ENCODE peak calls at places on chromosome X, in five cellular contexts. G is MCF 10A; Z is adrenal gland; S is CD4-positive, alpha-beta T cell; J is A549. C is an unnamed sample.

GRCh38 chrX:78514852-78515251 is 144.3 kb downstream of the RTL3 start:
- DNase-seq in S (no peak), J (no peak), G (peak), Z (no peak), C (no peak)

GRCh38 chrX:102712216-102712966 is at the start of gene GPRASP2:
- DNase-seq in S (no peak), J (peak), Z (peak), G (peak), C (peak)

GRCh38 chrX:54891573-54891972 is 29.1 kb upstream of the TRO start:
- DNase-seq in G (peak), J (peak), Z (peak), S (peak), C (peak)

GRCh38 chrX:86724277-86724676 is 576.0 kb downstream of the DACH2 start:
- DNase-seq in S (no peak), J (no peak), G (no peak), Z (no peak), C (no peak)

GRCh38 chrX:140157143-140157542 is 191.8 kb upstream of the CXorf66 start:
- DNase-seq in J (no peak), G (no peak), S (no peak), Z (no peak), C (no peak)

GRCh38 chrX:116284383-116284782 is 113.8 kb downstream of the AGTR2 start:
- DNase-seq in Z (no peak), J (peak), G (peak), S (no peak), C (no peak)

GRCh38 chrX:3962511-3963350 is 249.3 kb upstream of the PRKX start:
- DNase-seq in S (no peak), G (peak), Z (no peak), J (peak), C (no peak)

GRCh38 chrX:29487214-29487613 is 728.1 kb upstream of the MAGEB2 start:
- DNase-seq in Z (no peak), G (no peak), J (no peak), S (no peak), C (no peak)

GRCh38 chrX:34658316-34658715 is 1.2 kb upstream of the TMEM47 start:
- DNase-seq in J (no peak), S (no peak), Z (no peak), G (no peak), C (no peak)

GRCh38 chrX:68261060-68261672 is 172.1 kb downstream of the OPHN1 start:
- DNase-seq in Z (no peak), J (no peak), S (no peak), G (peak), C (no peak)

GRCh38 chrX:46571423-46572294 is 1.9 kb upstream of the CHST7 start:
- DNase-seq in J (no peak), S (no peak), Z (no peak), G (no peak), C (no peak)

GRCh38 chrX:63751481-63751880 is 33.5 kb downstream of the ARHGEF9 start:
- DNase-seq in Z (no peak), G (peak), S (no peak), J (no peak), C (no peak)

GRCh38 chrX:7147431-7147977 is at the start of gene STS:
- DNase-seq in G (no peak), S (peak), J (no peak), Z (peak), C (peak)

GRCh38 chrX:97401586-97402101 is 517.9 kb downstream of the RPA4 start:
- DNase-seq in J (no peak), Z (no peak), S (no peak), G (peak), C (no peak)

GRCh38 chrX:110786486-110786885 is 9.1 kb downstream of the CHRDL1 start:
- DNase-seq in S (no peak), J (no peak), G (no peak), Z (no peak), C (no peak)

GRCh38 chrX:119273807-119274192 is 37.7 kb downstream of the PGRMC1 start:
- DNase-seq in G (no peak), Z (no peak), S (no peak), J (no peak), C (no peak)

DNA sequence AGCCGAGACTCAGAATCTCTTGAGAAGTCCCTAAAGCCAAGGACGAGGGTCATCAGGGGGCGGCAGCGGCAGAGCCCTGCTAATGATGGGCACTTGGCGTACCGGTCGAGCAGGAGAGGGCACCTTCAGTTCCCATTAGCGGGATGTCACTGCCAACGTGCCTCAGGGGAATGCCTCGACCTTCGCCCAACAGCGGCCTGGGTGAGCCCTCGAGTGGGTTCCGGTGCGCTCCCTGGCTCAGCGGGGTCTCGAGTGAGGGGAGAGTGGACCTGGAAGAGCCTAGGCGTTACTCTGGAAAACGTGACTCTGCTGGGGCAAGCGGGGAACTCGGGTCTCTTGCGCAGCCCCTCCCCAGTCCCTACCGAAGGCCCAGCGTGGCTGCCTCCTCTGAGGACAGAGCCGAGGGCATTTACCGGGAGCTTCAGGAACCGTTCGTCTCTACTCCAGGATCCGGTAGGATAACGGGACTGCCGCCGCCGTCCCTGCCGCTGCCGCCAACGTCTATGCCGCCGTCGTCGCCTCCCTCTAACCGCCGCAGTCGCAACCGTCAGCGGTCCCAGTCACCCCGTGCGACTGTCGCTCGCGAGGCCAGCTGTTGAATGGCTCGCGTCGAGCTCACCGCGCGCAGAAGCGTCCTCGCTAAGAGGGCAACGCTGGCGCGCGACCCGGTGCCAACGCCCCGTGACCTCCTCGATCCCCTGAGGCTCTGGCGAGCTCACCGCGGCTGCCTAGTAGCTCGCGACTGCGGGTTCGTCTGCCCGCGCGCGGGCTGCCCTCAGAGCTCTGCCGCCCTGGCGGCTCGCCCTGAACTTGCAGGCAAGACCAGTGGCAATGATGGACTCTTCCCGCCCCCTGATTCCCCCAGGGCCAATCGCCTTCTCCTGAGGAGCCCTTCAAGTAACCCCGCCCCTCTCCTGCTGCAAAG is 37.1 kb downstream of the PGRMC1 start:
- DNase-seq in G (no peak), Z (peak), S (peak), J (no peak), C (no peak)
- TF ChIP-seq CTCF in G (no peak), Z (no peak), S (no peak), J (no peak), C (no peak)

GRCh38 chrX:153968754-153969124 is 2.9 kb downstream of the HCFC1 start:
- DNase-seq in Z (no peak), S (peak), G (no peak), J (no peak), C (peak)
- TF ChIP-seq CTCF in Z (no peak), S (no peak), G (no peak), J (no peak), C (peak)

DNA sequence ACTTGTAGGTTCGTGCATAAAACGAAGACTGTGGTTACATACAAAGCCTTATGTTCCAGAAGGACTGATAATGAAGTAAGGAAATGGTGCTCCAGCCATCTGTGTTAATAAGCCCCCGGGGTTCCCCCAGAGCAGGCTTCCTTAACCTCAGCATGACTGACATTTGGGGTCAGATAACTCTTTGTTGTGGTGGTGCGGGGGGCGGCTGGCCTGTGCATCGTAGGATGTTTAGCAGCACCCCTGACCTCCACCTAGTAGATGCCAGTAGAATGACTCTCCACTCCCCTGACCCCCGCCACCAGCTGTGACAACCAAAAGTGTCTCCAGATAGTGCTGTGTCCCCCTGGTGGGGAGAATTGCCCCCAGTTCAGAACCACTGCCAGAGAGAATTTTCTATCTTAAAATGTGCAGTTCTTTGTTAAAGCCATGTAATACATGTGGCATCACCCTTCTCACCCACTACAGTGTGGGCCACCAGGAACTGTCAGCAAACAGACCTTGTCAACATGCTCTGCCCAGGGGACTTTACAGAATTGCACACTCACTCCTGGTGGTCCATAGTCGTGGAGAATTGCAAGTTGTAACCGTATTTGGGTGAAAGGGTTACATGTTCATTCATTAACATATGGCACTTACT is 7.5 kb downstream of the SH3KBP1 start:
- DNase-seq in J (no peak), G (no peak), Z (no peak), S (no peak), C (no peak)
- TF ChIP-seq CTCF in J (no peak), G (no peak), Z (no peak), S (no peak), C (no peak)

GRCh38 chrX:26008042-26008441 is 130.1 kb upstream of the MAGEB18 start:
- DNase-seq in G (no peak), Z (no peak), J (no peak), S (no peak), C (no peak)

GRCh38 chrX:26008691-26009090 is 129.5 kb upstream of the MAGEB18 start:
- DNase-seq in S (no peak), G (no peak), J (no peak), Z (no peak), C (no peak)

DNA sequence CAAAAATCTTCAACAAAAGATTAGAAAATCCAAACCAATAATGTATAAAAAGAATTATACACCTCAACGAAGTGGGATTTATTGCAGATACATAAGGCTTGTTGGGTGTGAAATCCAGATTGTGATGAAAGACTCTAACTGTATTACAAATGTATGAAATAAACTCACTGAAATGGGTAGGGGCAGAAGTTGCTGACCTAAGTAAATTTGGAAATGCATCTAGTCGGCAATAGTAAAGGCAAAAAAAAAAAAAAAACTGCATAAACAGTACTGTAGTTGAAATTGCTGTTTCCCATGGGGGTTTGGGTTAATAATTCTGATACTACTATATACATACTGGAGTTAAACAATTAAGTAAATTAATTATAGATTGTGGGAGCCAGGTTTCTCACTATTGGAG is 130.7 kb upstream of the MAGEB18 start:
- DNase-seq in G (no peak), J (no peak), S (no peak), Z (no peak), C (no peak)
- TF ChIP-seq CTCF in G (no peak), J (no peak), S (no peak), Z (no peak), C (no peak)

GRCh38 chrX:48649109-48649508 is 34.5 kb upstream of the WAS start:
- DNase-seq in Z (no peak), S (no peak), G (peak), J (no peak), C (no peak)

GRCh38 chrX:48645669-48646068 is 37.9 kb upstream of the WAS start:
- DNase-seq in J (no peak), G (no peak), S (no peak), Z (no peak), C (no peak)

GRCh38 chrX:48648299-48648698 is 35.3 kb upstream of the WAS start:
- DNase-seq in G (peak), Z (peak), S (peak), J (peak), C (peak)
- TF ChIP-seq CTCF in G (no peak), Z (peak), S (peak), J (peak), C (peak)

GRCh38 chrX:133337250-133337649 is 78.0 kb downstream of the GPC4 start:
- DNase-seq in S (no peak), Z (peak), J (no peak), G (no peak), C (no peak)

GRCh38 chrX:133333154-133333750 is 82.0 kb downstream of the GPC4 start:
- DNase-seq in Z (no peak), J (no peak), S (no peak), G (no peak), C (no peak)

DNA sequence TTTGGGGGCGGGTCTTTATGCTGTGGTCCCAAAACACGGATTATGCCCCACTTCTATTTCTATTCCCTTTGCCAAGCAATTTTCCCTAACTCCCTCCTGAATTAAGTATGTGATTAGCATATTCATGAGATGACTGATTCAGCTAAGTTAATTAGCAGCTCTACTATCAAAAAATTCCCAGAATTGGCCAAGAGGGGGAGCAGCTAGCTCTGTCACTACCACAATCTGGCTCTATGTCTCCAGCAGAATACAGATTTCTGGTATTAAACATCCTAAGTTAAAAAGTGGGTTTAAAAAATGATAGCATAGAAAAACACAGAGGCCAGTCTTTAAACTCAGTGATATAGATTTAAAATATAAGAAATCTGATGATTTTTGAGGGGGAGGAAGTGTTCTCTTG is 80.3 kb downstream of the GPC4 start:
- DNase-seq in S (no peak), J (peak), Z (no peak), G (peak), C (no peak)
- TF ChIP-seq CTCF in S (no peak), J (peak), Z (peak), G (peak), C (peak)

GRCh38 chrX:136209016-136209738 is 42.0 kb downstream of the MAP7D3 start:
- DNase-seq in G (peak), J (peak), Z (peak), S (peak), C (peak)
- TF ChIP-seq CTCF in G (peak), J (peak), Z (peak), S (no peak), C (peak)

GRCh38 chrX:150451953-150452352 is 88.8 kb downstream of the MAMLD1 start:
- DNase-seq in G (no peak), Z (no peak), S (no peak), J (no peak), C (no peak)

GRCh38 chrX:150449313-150449712 is 86.2 kb downstream of the MAMLD1 start:
- DNase-seq in Z (no peak), G (no peak), J (peak), S (no peak), C (no peak)

GRCh38 chrX:150446995-150447394 is 83.9 kb downstream of the MAMLD1 start:
- DNase-seq in G (no peak), Z (no peak), S (no peak), J (no peak), C (no peak)

GRCh38 chrX:150450519-150451177 is 87.5 kb downstream of the MAMLD1 start:
- DNase-seq in S (no peak), Z (no peak), J (no peak), G (no peak), C (no peak)

DNA sequence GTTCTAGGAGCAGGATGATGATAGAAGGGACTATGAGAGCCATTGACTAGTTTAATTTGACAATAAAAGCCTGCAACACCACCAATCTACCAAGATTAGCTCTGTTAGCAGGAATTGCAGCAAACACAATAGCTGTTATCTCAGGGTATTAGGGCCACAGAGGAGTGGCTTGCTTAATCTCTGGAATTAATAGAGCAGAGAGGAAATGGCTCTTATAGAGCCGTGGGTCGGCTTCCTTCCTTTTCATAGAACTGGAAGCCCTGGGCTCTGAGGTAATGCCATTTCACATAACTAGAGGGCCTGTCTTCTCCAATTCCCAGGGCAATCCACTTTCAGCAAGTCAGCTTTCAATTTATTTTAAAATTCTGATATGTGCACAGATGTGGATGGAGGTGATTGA is 83.0 kb downstream of the MAMLD1 start:
- DNase-seq in Z (no peak), J (no peak), S (no peak), G (no peak), C (no peak)
- TF ChIP-seq CTCF in Z (no peak), J (no peak), S (no peak), G (no peak), C (no peak)

GRCh38 chrX:56130436-56130835 is 101.7 kb upstream of the KLF8 start:
- DNase-seq in J (peak), Z (no peak), S (no peak), G (no peak), C (no peak)
- TF ChIP-seq CTCF in J (no peak), Z (no peak), S (no peak), G (no peak), C (no peak)

DNA sequence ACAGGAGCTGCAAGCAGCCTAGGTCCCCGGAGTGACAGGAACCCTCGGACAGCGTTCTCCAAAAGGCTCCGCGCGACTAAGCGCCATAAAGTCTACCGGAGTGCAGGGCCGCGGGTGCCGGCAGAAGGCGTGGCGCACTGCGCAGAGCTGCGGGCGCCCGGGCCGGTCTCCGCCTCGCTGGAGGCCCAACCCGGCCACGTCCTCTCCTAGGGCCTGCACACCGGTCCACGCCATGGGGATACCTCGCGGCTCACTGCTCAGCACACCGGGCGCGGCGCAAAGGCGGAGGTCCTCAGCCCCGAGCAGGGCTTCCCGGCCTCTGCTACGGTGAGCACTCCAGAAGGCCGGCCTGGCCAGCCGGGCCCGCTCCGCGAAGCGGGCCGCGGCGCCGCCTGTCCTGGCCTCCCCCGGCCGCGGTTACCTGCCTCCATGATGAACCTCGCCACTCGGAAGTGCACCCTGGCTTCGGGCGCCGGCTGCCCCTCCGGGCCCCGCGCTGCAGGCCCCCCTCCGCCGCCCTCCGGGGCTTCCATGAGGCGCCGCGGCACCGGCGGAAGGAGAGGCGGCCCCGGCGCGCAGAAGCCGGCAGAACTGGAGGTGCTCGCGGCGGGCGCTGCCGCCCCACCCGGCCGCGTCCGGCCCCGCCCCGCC is at the start of gene CCNQ:
- DNase-seq in G (peak), S (no peak), J (peak), Z (peak), C (peak)
- TF ChIP-seq CTCF in G (no peak), S (no peak), J (no peak), Z (no peak), C (no peak)